ENCODE peak calls at places on chromosomes 16 and 17, in seven cellular contexts. One of them, this sample, is unnamed.

GRCh38 chr16:63943568-63943967 is 1178.3 kb downstream of the CDH11 start:
- DNase-seq in stomach: no peak
- DNase-seq in fibroblast of lung: peak; percentile 6
- DNase-seq in H1: no peak
- DNase-seq in aorta: no peak
- DNase-seq in CD4-positive, alpha-beta T cell: no peak
- DNase-seq in thoracic aorta: no peak
- DNase-seq in this sample: no peak

GRCh38 chr16:30948956-30949654 is at the start of gene ORAI3:
- DNase-seq in stomach: peak; percentile 77
- DNase-seq in fibroblast of lung: peak; percentile 53
- DNase-seq in H1: no peak
- DNase-seq in aorta: peak; percentile 93
- DNase-seq in CD4-positive, alpha-beta T cell: no peak
- DNase-seq in thoracic aorta: no peak
- DNase-seq in this sample: peak; percentile 61

GRCh38 chr16:85203462-85203813 is 91.2 kb upstream of the CIBAR2 start:
- DNase-seq in stomach: no peak
- DNase-seq in fibroblast of lung: peak; percentile 63
- DNase-seq in H1: no peak
- DNase-seq in aorta: no peak
- DNase-seq in CD4-positive, alpha-beta T cell: no peak
- DNase-seq in thoracic aorta: no peak
- DNase-seq in this sample: no peak

GRCh38 chr16:79713609-79714309 is 113.2 kb upstream of the MAF start:
- DNase-seq in stomach: no peak
- DNase-seq in fibroblast of lung: no peak
- DNase-seq in H1: no peak
- DNase-seq in aorta: no peak
- DNase-seq in CD4-positive, alpha-beta T cell: no peak
- DNase-seq in thoracic aorta: no peak
- DNase-seq in this sample: no peak

GRCh38 chr16:82282662-82283061 is 112.6 kb upstream of the MPHOSPH6 start:
- DNase-seq in stomach: no peak
- DNase-seq in fibroblast of lung: no peak
- DNase-seq in H1: no peak
- DNase-seq in aorta: no peak
- DNase-seq in CD4-positive, alpha-beta T cell: no peak
- DNase-seq in thoracic aorta: no peak
- DNase-seq in this sample: no peak

GRCh38 chr17:32569171-32570080 is 82.6 kb downstream of the CDK5R1 start:
- DNase-seq in stomach: no peak
- DNase-seq in fibroblast of lung: no peak
- DNase-seq in H1: no peak
- DNase-seq in aorta: no peak
- DNase-seq in CD4-positive, alpha-beta T cell: no peak
- DNase-seq in thoracic aorta: no peak
- DNase-seq in this sample: no peak

GRCh38 chr17:35046740-35047283 is 16.7 kb downstream of the RFFL start:
- DNase-seq in stomach: no peak
- DNase-seq in fibroblast of lung: peak; percentile 91
- DNase-seq in H1: no peak
- DNase-seq in aorta: no peak
- DNase-seq in CD4-positive, alpha-beta T cell: peak; percentile 28
- DNase-seq in thoracic aorta: no peak
- DNase-seq in this sample: peak; percentile 58

GRCh38 chr17:77491921-77492445 is 351.2 kb downstream of the SEC14L1 start:
- DNase-seq in stomach: no peak
- DNase-seq in fibroblast of lung: no peak
- DNase-seq in H1: no peak
- DNase-seq in aorta: peak; percentile 68
- DNase-seq in CD4-positive, alpha-beta T cell: no peak
- DNase-seq in thoracic aorta: no peak
- DNase-seq in this sample: no peak

GRCh38 chr16:27053996-27054395 is 12.7 kb upstream of the C16orf82 start:
- DNase-seq in stomach: no peak
- DNase-seq in fibroblast of lung: no peak
- DNase-seq in H1: no peak
- DNase-seq in aorta: no peak
- DNase-seq in CD4-positive, alpha-beta T cell: no peak
- DNase-seq in thoracic aorta: no peak
- DNase-seq in this sample: no peak

GRCh38 chr16:733382-734207 is 6.7 kb downstream of the HAGHL start:
- DNase-seq in stomach: no peak
- DNase-seq in fibroblast of lung: no peak
- DNase-seq in H1: no peak
- DNase-seq in aorta: no peak
- DNase-seq in CD4-positive, alpha-beta T cell: no peak
- DNase-seq in thoracic aorta: no peak
- DNase-seq in this sample: no peak

GRCh38 chr17:69047368-69048263 is 13.1 kb downstream of the ABCA9 start:
- DNase-seq in stomach: peak; percentile 76
- DNase-seq in fibroblast of lung: peak; percentile 91
- DNase-seq in H1: no peak
- DNase-seq in aorta: no peak
- DNase-seq in CD4-positive, alpha-beta T cell: no peak
- DNase-seq in thoracic aorta: no peak
- DNase-seq in this sample: peak; percentile 33

GRCh38 chr17:49845210-49845782 is 2.6 kb downstream of the TAC4 start:
- DNase-seq in stomach: no peak
- DNase-seq in fibroblast of lung: no peak
- DNase-seq in H1: no peak
- DNase-seq in aorta: no peak
- DNase-seq in CD4-positive, alpha-beta T cell: no peak
- DNase-seq in thoracic aorta: peak; percentile 22
- DNase-seq in this sample: no peak

GRCh38 chr17:50686494-50687199 is 21.1 kb downstream of the ANKRD40 start:
- DNase-seq in stomach: peak; percentile 79
- DNase-seq in fibroblast of lung: peak; percentile 93
- DNase-seq in H1: no peak
- DNase-seq in aorta: peak; percentile 89
- DNase-seq in CD4-positive, alpha-beta T cell: no peak
- DNase-seq in thoracic aorta: peak; percentile 89
- DNase-seq in this sample: peak; percentile 95

GRCh38 chr17:62085511-62086408 is 20.7 kb upstream of the MED13 start:
- DNase-seq in stomach: no peak
- DNase-seq in fibroblast of lung: peak; percentile 89
- DNase-seq in H1: no peak
- DNase-seq in aorta: no peak
- DNase-seq in CD4-positive, alpha-beta T cell: no peak
- DNase-seq in thoracic aorta: no peak
- DNase-seq in this sample: no peak

GRCh38 chr16:24769806-24770205 is 40.4 kb downstream of the TNRC6A start:
- DNase-seq in stomach: no peak
- DNase-seq in fibroblast of lung: peak; percentile 41
- DNase-seq in H1: no peak
- DNase-seq in aorta: no peak
- DNase-seq in CD4-positive, alpha-beta T cell: no peak
- DNase-seq in thoracic aorta: no peak
- DNase-seq in this sample: no peak

GRCh38 chr16:58333937-58334336 is 39.1 kb upstream of the PRSS54 start:
- DNase-seq in stomach: no peak
- DNase-seq in fibroblast of lung: no peak
- DNase-seq in H1: no peak
- DNase-seq in aorta: no peak
- DNase-seq in CD4-positive, alpha-beta T cell: no peak
- DNase-seq in thoracic aorta: no peak
- DNase-seq in this sample: no peak

GRCh38 chr17:63524051-63524450 is 893 bp downstream of the KCNH6 start:
- DNase-seq in stomach: no peak
- DNase-seq in fibroblast of lung: no peak
- DNase-seq in H1: no peak
- DNase-seq in aorta: no peak
- DNase-seq in CD4-positive, alpha-beta T cell: no peak
- DNase-seq in thoracic aorta: no peak
- DNase-seq in this sample: no peak

GRCh38 chr17:60080545-60080944 is 1.8 kb upstream of the HEATR6 start:
- DNase-seq in stomach: no peak
- DNase-seq in fibroblast of lung: no peak
- DNase-seq in H1: no peak
- DNase-seq in aorta: no peak
- DNase-seq in CD4-positive, alpha-beta T cell: no peak
- DNase-seq in thoracic aorta: no peak
- DNase-seq in this sample: no peak

GRCh38 chr16:2499890-2500633 is 13.7 kb upstream of the ATP6V0C start:
- DNase-seq in stomach: no peak
- DNase-seq in fibroblast of lung: no peak
- DNase-seq in H1: no peak
- DNase-seq in aorta: no peak
- DNase-seq in CD4-positive, alpha-beta T cell: no peak
- DNase-seq in thoracic aorta: no peak
- DNase-seq in this sample: no peak

DNA sequence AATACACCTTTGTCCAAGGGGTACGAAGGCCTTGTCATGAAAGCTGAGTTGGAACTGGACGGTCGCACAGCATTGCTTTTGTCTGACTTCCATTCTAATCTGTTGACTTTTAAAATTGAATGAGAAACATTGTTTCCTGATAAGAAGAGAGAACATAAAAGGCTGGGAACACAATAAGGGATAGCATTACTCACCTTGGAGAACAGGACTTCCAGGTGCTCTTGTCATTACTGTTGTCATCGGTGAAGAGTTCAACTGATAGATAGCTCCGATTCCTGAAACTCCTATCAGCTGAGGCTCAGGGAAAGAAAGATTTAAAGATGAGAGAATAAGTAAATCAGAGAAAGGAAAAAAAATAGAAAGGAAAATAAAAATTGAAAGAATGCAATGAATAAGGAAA is 351.1 kb downstream of the KCNJ2 start:
- DNase-seq in stomach: no peak
- DNase-seq in fibroblast of lung: no peak
- DNase-seq in H1: no peak
- DNase-seq in aorta: no peak
- DNase-seq in CD4-positive, alpha-beta T cell: no peak
- DNase-seq in thoracic aorta: no peak
- DNase-seq in this sample: no peak
- H3K9me3 ChIP-seq in stomach: no peaks in the 10 kb centered on the region
- H3K9me3 ChIP-seq in fibroblast of lung: no peaks in the 10 kb centered on the region
- H3K9me3 ChIP-seq in H1: no peaks in the 10 kb centered on the region
- H3K9me3 ChIP-seq in aorta: no peaks in the 10 kb centered on the region
- H3K9me3 ChIP-seq in CD4-positive, alpha-beta T cell: no peaks in the 10 kb centered on the region
- H3K9me3 ChIP-seq in thoracic aorta: no peaks in the 10 kb centered on the region
- H3K9me3 ChIP-seq in this sample: no peaks in the 10 kb centered on the region

GRCh38 chr16:86733526-86734254 is 155.3 kb downstream of the FOXL1 start:
- DNase-seq in stomach: no peak
- DNase-seq in fibroblast of lung: no peak
- DNase-seq in H1: no peak
- DNase-seq in aorta: no peak
- DNase-seq in CD4-positive, alpha-beta T cell: no peak
- DNase-seq in thoracic aorta: no peak
- DNase-seq in this sample: no peak

GRCh38 chr16:86730597-86730996 is 152.2 kb downstream of the FOXL1 start:
- DNase-seq in stomach: no peak
- DNase-seq in fibroblast of lung: no peak
- DNase-seq in H1: no peak
- DNase-seq in aorta: no peak
- DNase-seq in CD4-positive, alpha-beta T cell: no peak
- DNase-seq in thoracic aorta: no peak
- DNase-seq in this sample: no peak

GRCh38 chr16:86727131-86727530 is 148.8 kb downstream of the FOXL1 start:
- DNase-seq in stomach: no peak
- DNase-seq in fibroblast of lung: no peak
- DNase-seq in H1: no peak
- DNase-seq in aorta: no peak
- DNase-seq in CD4-positive, alpha-beta T cell: no peak
- DNase-seq in thoracic aorta: no peak
- DNase-seq in this sample: no peak

GRCh38 chr16:86732621-86733297 is 154.4 kb downstream of the FOXL1 start:
- DNase-seq in stomach: no peak
- DNase-seq in fibroblast of lung: peak; percentile 82
- DNase-seq in H1: no peak
- DNase-seq in aorta: no peak
- DNase-seq in CD4-positive, alpha-beta T cell: no peak
- DNase-seq in thoracic aorta: no peak
- DNase-seq in this sample: no peak

DNA sequence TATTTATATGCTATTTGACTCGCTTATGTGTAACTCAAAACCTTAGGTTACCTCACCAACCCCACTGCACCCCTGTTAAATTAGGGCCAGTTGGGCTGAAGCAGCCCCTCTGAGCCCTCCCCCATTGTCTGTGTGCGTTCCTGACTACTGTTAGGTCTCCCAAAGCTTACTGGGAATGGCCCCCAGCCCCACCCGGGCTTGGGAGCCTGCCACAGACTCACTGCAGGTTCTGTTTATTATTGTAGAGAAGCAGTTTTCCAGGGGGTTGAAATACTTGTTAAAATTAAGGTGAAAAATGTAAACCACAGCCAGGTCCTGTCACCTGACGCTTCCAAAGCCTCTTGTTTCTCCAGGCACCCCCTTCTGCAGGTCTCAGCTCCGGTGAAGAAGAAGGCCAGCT is 151.7 kb downstream of the FOXL1 start:
- DNase-seq in stomach: no peak
- DNase-seq in fibroblast of lung: no peak
- DNase-seq in H1: no peak
- DNase-seq in aorta: no peak
- DNase-seq in CD4-positive, alpha-beta T cell: no peak
- DNase-seq in thoracic aorta: no peak
- DNase-seq in this sample: no peak
- H3K27me3 ChIP-seq in stomach: peaks cover 91% of the 10 kb centered on the region
- H3K27me3 ChIP-seq in fibroblast of lung: peaks cover 13% of the 10 kb centered on the region
- H3K27me3 ChIP-seq in H1: no peaks in the 10 kb centered on the region
- H3K27me3 ChIP-seq in aorta: no peaks in the 10 kb centered on the region
- H3K27me3 ChIP-seq in CD4-positive, alpha-beta T cell: peaks cover 31% of the 10 kb centered on the region
- H3K27me3 ChIP-seq in thoracic aorta: no peaks in the 10 kb centered on the region
- H3K27me3 ChIP-seq in this sample: peaks cover 75% of the 10 kb centered on the region

GRCh38 chr17:30716461-30717289 is 107.8 kb downstream of the CRLF3 start:
- DNase-seq in stomach: no peak
- DNase-seq in fibroblast of lung: no peak
- DNase-seq in H1: no peak
- DNase-seq in aorta: peak; percentile 62
- DNase-seq in CD4-positive, alpha-beta T cell: no peak
- DNase-seq in thoracic aorta: no peak
- DNase-seq in this sample: no peak
- H3K9me3 ChIP-seq in stomach: no peaks in the 10 kb centered on the region
- H3K9me3 ChIP-seq in fibroblast of lung: no peaks in the 10 kb centered on the region
- H3K9me3 ChIP-seq in H1: no peaks in the 10 kb centered on the region
- H3K9me3 ChIP-seq in aorta: no peaks in the 10 kb centered on the region
- H3K9me3 ChIP-seq in CD4-positive, alpha-beta T cell: no peaks in the 10 kb centered on the region
- H3K9me3 ChIP-seq in thoracic aorta: no peaks in the 10 kb centered on the region
- H3K9me3 ChIP-seq in this sample: no peaks in the 10 kb centered on the region

GRCh38 chr17:40995121-40995520 is 1.2 kb upstream of the KRTAP3-3 start:
- DNase-seq in stomach: no peak
- DNase-seq in fibroblast of lung: no peak
- DNase-seq in H1: no peak
- DNase-seq in aorta: no peak
- DNase-seq in CD4-positive, alpha-beta T cell: no peak
- DNase-seq in thoracic aorta: no peak
- DNase-seq in this sample: no peak

GRCh38 chr17:40993084-40993483 is 880 bp downstream of the KRTAP3-3 start:
- DNase-seq in stomach: no peak
- DNase-seq in fibroblast of lung: no peak
- DNase-seq in H1: no peak
- DNase-seq in aorta: no peak
- DNase-seq in CD4-positive, alpha-beta T cell: no peak
- DNase-seq in thoracic aorta: no peak
- DNase-seq in this sample: no peak

GRCh38 chr17:40992666-40993065 is 1.3 kb downstream of the KRTAP3-3 start:
- DNase-seq in stomach: no peak
- DNase-seq in fibroblast of lung: no peak
- DNase-seq in H1: no peak
- DNase-seq in aorta: no peak
- DNase-seq in CD4-positive, alpha-beta T cell: no peak
- DNase-seq in thoracic aorta: no peak
- DNase-seq in this sample: no peak

GRCh38 chr17:40993856-40994255 is at the start of gene KRTAP3-3:
- DNase-seq in stomach: no peak
- DNase-seq in fibroblast of lung: no peak
- DNase-seq in H1: no peak
- DNase-seq in aorta: no peak
- DNase-seq in CD4-positive, alpha-beta T cell: no peak
- DNase-seq in thoracic aorta: no peak
- DNase-seq in this sample: no peak

GRCh38 chr17:40996829-40997228 is 2.9 kb upstream of the KRTAP3-3 start:
- DNase-seq in stomach: no peak
- DNase-seq in fibroblast of lung: peak; percentile 47
- DNase-seq in H1: no peak
- DNase-seq in aorta: no peak
- DNase-seq in CD4-positive, alpha-beta T cell: no peak
- DNase-seq in thoracic aorta: no peak
- DNase-seq in this sample: no peak
- H3K27me3 ChIP-seq in stomach: peaks cover 39% of the 10 kb centered on the region
- H3K27me3 ChIP-seq in fibroblast of lung: no peaks in the 10 kb centered on the region
- H3K27me3 ChIP-seq in H1: no peaks in the 10 kb centered on the region
- H3K27me3 ChIP-seq in aorta: no peaks in the 10 kb centered on the region
- H3K27me3 ChIP-seq in CD4-positive, alpha-beta T cell: peaks cover 38% of the 10 kb centered on the region
- H3K27me3 ChIP-seq in thoracic aorta: no peaks in the 10 kb centered on the region
- H3K27me3 ChIP-seq in this sample: no peaks in the 10 kb centered on the region